ENCODE peak calls at places on chromosomes 11 and 22, in seven cellular contexts. M is coronary artery, Q is mucosa of descending colon, Y is kidney epithelial cell, I is neuronal stem cell, D is OCI-LY7, L is psoas muscle. J is an unnamed sample.

GRCh38 chr11:36010010-36010740 is 66.3 kb downstream of the LDLRAD3 start:
- DNase-seq in L (no peak), Y (no peak), M (no peak), I (no peak), Q (no peak), D (no peak), J (no peak)

GRCh38 chr11:86955111-86955673 is at the start of gene FZD4:
- DNase-seq in Y (no peak), M (peak; percentile 91), L (peak; percentile 96), I (peak; percentile 89), D (peak; percentile 28), Q (peak; percentile 90), J (no peak)

GRCh38 chr11:47917643-47918369 is 62.6 kb upstream of the PTPRJ start:
- DNase-seq in Q (peak; percentile 74), D (peak; percentile 69), M (peak; percentile 92), Y (peak; percentile 39), I (no peak), L (peak; percentile 75), J (no peak)

GRCh38 chr11:126106929-126107328 is 44.3 kb upstream of the CDON start:
- DNase-seq in Y (no peak), D (no peak), Q (no peak), I (no peak), M (no peak), L (no peak), J (no peak)

GRCh38 chr11:74754507-74755255 is 6.0 kb downstream of the RNF169 start:
- DNase-seq in D (no peak), L (no peak), I (no peak), M (no peak), Y (peak; percentile 61), Q (no peak), J (no peak)

GRCh38 chr11:114036156-114036811 is 23.2 kb upstream of the ZBTB16 start:
- DNase-seq in Q (peak; percentile 86), M (peak; percentile 87), D (peak; percentile 26), Y (peak; percentile 14), I (peak; percentile 88), L (peak; percentile 94), J (peak; percentile 84)

GRCh38 chr11:104256525-104256924 is 92.6 kb upstream of the PDGFD start:
- DNase-seq in I (no peak), Y (no peak), M (no peak), D (no peak), L (no peak), Q (no peak), J (no peak)

GRCh38 chr11:57781529-57781943 is 19.9 kb downstream of the CTNND1 start:
- DNase-seq in M (no peak), D (no peak), Y (no peak), Q (peak; percentile 73), L (no peak), I (no peak), J (no peak)

GRCh38 chr11:117585631-117586030 is 211.4 kb downstream of the DSCAML1 start:
- DNase-seq in M (no peak), I (no peak), L (no peak), D (no peak), Q (no peak), Y (no peak), J (no peak)

GRCh38 chr11:134423106-134423505 is 11.1 kb upstream of the B3GAT1 start:
- DNase-seq in Y (no peak), D (no peak), I (no peak), L (no peak), M (no peak), Q (no peak), J (no peak)

GRCh38 chr11:47587039-47587675 is 679 bp downstream of the FAM180B start:
- DNase-seq in M (no peak), I (no peak), D (no peak), Q (no peak), Y (no peak), L (no peak), J (no peak)

GRCh38 chr22:46351767-46352166 is 16.3 kb downstream of the TRMU start:
- DNase-seq in Q (no peak), I (no peak), Y (no peak), D (no peak), M (no peak), L (no peak), J (no peak)

GRCh38 chr22:35315141-35315854 is 15.6 kb downstream of the TOM1 start:
- DNase-seq in M (peak; percentile 71), D (no peak), L (peak; percentile 80), Q (no peak), Y (no peak), I (no peak), J (no peak)

GRCh38 chr22:25736378-25737011 is 5.5 kb upstream of the MYO18B start:
- DNase-seq in I (no peak), Q (no peak), M (no peak), D (no peak), Y (no peak), L (no peak), J (no peak)

GRCh38 chr11:19955660-19956059 is 204.6 kb downstream of the DBX1 start:
- DNase-seq in D (no peak), I (no peak), L (no peak), M (no peak), Y (no peak), Q (no peak), J (no peak)

GRCh38 chr11:106644824-106645223 is 373.5 kb downstream of the GUCY1A2 start:
- DNase-seq in Q (no peak), Y (peak; percentile 31), I (no peak), M (no peak), L (no peak), D (no peak), J (no peak)

GRCh38 chr11:19714093-19714386 is 1.4 kb downstream of the NAV2 start:
- DNase-seq in L (no peak), Q (no peak), M (no peak), D (no peak), I (no peak), Y (no peak), J (no peak)

GRCh38 chr11:21602734-21603133 is 590.2 kb upstream of the ANO5 start:
- DNase-seq in D (no peak), Q (no peak), Y (no peak), L (no peak), M (no peak), I (no peak), J (no peak)

GRCh38 chr11:3616721-3617460 is 24.9 kb downstream of the ART5 start:
- DNase-seq in D (no peak), Y (no peak), I (no peak), M (no peak), L (no peak), Q (no peak), J (no peak)

GRCh38 chr11:67483498-67483798 is 622 bp downstream of the AIP start:
- DNase-seq in D (no peak), I (no peak), Q (no peak), Y (no peak), M (no peak), L (no peak), J (no peak)
- H3K4me3 ChIP-seq in D (peak overlapping the region; percentile 71), I (peak overlapping the region; percentile 89), Q (no peak overlapping the region), Y (peak overlapping the region; percentile 59), M (peak overlapping the region; percentile 78), L (peak overlapping the region; percentile 75), J (no peak overlapping the region)

DNA sequence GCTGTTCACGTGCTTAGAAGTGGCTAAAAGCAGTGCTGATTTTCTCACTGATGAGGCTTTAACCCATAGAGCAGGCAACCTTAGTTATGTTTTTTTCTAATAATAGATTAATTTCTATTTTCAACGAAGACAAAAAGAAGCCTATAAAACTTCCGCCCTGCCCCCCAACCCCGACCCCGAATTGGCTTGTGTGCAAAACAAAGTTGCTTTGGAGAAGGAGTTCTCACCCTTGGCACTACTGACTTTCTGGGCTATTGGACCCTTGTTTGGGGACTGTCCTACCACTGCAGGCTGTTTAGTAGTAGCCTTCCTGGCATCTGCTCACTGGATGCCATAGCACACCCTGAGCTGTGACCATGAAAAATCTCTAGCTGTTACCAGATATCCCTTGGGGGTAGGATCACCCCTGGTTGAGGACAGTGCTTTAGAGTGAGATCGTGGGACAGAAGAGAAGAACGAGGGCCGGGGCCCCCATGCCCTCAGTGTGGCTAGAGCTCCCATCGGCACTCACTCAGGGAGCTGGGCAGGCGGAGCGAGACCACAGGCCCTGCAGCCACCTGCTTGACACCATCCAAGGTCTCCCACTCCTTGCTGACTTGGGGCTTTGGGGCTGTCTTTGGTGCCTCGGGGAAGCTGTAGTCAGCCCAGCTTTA is 16.9 kb downstream of the SLC37A2 start:
- DNase-seq in Y (no peak), Q (no peak), I (no peak), D (no peak), L (no peak), M (no peak), J (no peak)
- H3K4me3 ChIP-seq in Y (no peak overlapping the region), Q (no peak overlapping the region), I (no peak overlapping the region), D (no peak overlapping the region), L (no peak overlapping the region), M (no peak overlapping the region), J (no peak overlapping the region)

GRCh38 chr22:22098457-22099193 is 116.0 kb upstream of the TOP3B start:
- DNase-seq in Q (no peak), Y (no peak), M (no peak), L (no peak), D (peak; percentile 83), I (no peak), J (no peak)
- H3K4me3 ChIP-seq in Q (no peak overlapping the region), Y (no peak overlapping the region), M (no peak overlapping the region), L (no peak overlapping the region), D (peak overlapping the region; percentile 55), I (no peak overlapping the region), J (no peak overlapping the region)

GRCh38 chr11:68904458-68904847 is 762 bp downstream of the IGHMBP2 start:
- DNase-seq in M (no peak), L (no peak), Q (no peak), I (peak; percentile 5), Y (no peak), D (peak; percentile 16), J (no peak)

GRCh38 chr11:68903288-68903630 is 373 bp downstream of the MRPL21 start:
- DNase-seq in M (no peak), Q (no peak), D (no peak), I (no peak), Y (no peak), L (no peak), J (no peak)

GRCh38 chr11:68905421-68906360 is 2.0 kb downstream of the IGHMBP2 start:
- DNase-seq in Q (no peak), L (no peak), I (no peak), D (no peak), Y (no peak), M (no peak), J (no peak)

GRCh38 chr11:68900835-68901381 is 2.7 kb downstream of the MRPL21 start:
- DNase-seq in I (no peak), Q (no peak), L (no peak), D (no peak), Y (no peak), M (no peak), J (no peak)

DNA sequence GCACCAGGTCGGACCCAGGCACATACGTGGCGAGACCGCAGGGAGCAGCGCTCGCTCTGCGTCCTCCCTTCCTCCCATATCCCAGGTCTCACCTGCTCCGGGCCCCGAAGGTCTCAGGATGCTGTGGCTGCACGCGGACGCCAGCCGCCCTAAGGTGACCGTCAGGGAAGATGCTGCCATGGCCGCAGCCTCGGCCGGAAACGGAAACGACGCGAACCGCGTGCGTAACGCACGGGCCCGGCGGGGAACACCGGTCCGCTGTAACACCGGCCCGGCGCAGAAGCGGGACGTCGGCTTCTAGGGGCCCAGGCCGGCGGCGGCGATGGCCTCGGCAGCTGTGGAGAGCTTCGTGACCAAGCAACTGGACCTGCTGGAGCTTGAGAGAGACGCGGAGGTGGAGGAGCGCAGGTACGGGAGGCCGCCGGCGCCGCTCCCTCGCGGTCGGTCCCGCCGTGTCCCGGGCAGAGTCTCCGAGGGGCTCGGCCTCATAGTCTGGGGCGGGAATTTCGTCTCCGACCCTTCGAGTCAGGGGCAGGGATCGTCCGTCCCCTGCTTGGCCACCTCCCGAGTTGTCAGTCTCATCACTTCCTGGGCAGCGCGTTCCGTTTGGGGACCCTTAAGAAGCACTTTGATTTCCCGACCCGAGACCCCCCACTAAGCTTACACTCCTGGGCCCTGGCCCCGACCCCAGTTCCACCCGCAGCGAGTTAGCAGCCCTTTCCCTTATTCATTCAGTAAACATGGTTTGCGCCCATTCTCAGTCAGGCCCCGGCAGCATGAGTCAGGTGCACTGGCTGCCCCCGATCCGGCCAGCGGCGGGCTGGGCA is at the start of the genes IGHMBP2 and MRPL21:
- DNase-seq in Y (no peak), Q (peak; percentile 90), I (peak; percentile 81), D (peak; percentile 88), L (peak; percentile 92), M (peak; percentile 89), J (peak; percentile 57)
- H3K4me3 ChIP-seq in Y (peak within 1 kb of the TSS; percentile 100), Q (peak within 1 kb of the TSS; percentile 80), I (peak within 1 kb of the TSS; percentile 96), D (peak within 1 kb of the TSS; percentile 99), L (peak within 1 kb of the TSS; percentile 100), M (peak within 1 kb of the TSS; percentile 88), J (peak within 1 kb of the TSS; percentile 97)